ENCODE peak calls at places on chromosomes 5 and 9, in seven cellular contexts. One of them, this sample, is unnamed.

GRCh38 chr9:4985376-4986266 is 549 bp downstream of the JAK2 start:
- DNase-seq in endothelial cell: peak
- DNase-seq in activated CD8-positive, alpha-beta memory T cell treated with anti-CD3 and anti-CD28 coated beads for 4 hours: no peak
- DNase-seq in nephron progenitor cell: peak
- DNase-seq in effector memory CD8-positive, alpha-beta T cell: no peak
- DNase-seq in fibroblast of lung: peak
- DNase-seq in RWPE1: no peak
- DNase-seq in this sample: peak

GRCh38 chr5:31104775-31105174 is 88.7 kb upstream of the CDH6 start:
- DNase-seq in endothelial cell: no peak
- DNase-seq in activated CD8-positive, alpha-beta memory T cell treated with anti-CD3 and anti-CD28 coated beads for 4 hours: no peak
- DNase-seq in nephron progenitor cell: no peak
- DNase-seq in effector memory CD8-positive, alpha-beta T cell: no peak
- DNase-seq in fibroblast of lung: no peak
- DNase-seq in RWPE1: no peak
- DNase-seq in this sample: no peak

GRCh38 chr5:69050214-69050613 is 43.6 kb upstream of the SLC30A5 start:
- DNase-seq in endothelial cell: no peak
- DNase-seq in activated CD8-positive, alpha-beta memory T cell treated with anti-CD3 and anti-CD28 coated beads for 4 hours: no peak
- DNase-seq in nephron progenitor cell: no peak
- DNase-seq in effector memory CD8-positive, alpha-beta T cell: no peak
- DNase-seq in fibroblast of lung: no peak
- DNase-seq in RWPE1: no peak
- DNase-seq in this sample: no peak

GRCh38 chr9:121055642-121056143 is 5.6 kb upstream of the C5 start:
- DNase-seq in endothelial cell: peak
- DNase-seq in activated CD8-positive, alpha-beta memory T cell treated with anti-CD3 and anti-CD28 coated beads for 4 hours: no peak
- DNase-seq in nephron progenitor cell: peak
- DNase-seq in effector memory CD8-positive, alpha-beta T cell: no peak
- DNase-seq in fibroblast of lung: no peak
- DNase-seq in RWPE1: no peak
- DNase-seq in this sample: peak

GRCh38 chr9:124522121-124523098 is 15.2 kb upstream of the NR5A1 start:
- DNase-seq in endothelial cell: no peak
- DNase-seq in activated CD8-positive, alpha-beta memory T cell treated with anti-CD3 and anti-CD28 coated beads for 4 hours: no peak
- DNase-seq in nephron progenitor cell: no peak
- DNase-seq in effector memory CD8-positive, alpha-beta T cell: no peak
- DNase-seq in fibroblast of lung: no peak
- DNase-seq in RWPE1: no peak
- DNase-seq in this sample: no peak

GRCh38 chr9:12702160-12702758 is 9.1 kb downstream of the TYRP1 start:
- DNase-seq in endothelial cell: peak
- DNase-seq in activated CD8-positive, alpha-beta memory T cell treated with anti-CD3 and anti-CD28 coated beads for 4 hours: no peak
- DNase-seq in nephron progenitor cell: peak
- DNase-seq in effector memory CD8-positive, alpha-beta T cell: no peak
- DNase-seq in fibroblast of lung: peak
- DNase-seq in RWPE1: peak
- DNase-seq in this sample: peak

GRCh38 chr5:1772634-1773033 is 27.0 kb downstream of the MRPL36 start:
- DNase-seq in endothelial cell: no peak
- DNase-seq in activated CD8-positive, alpha-beta memory T cell treated with anti-CD3 and anti-CD28 coated beads for 4 hours: no peak
- DNase-seq in nephron progenitor cell: no peak
- DNase-seq in effector memory CD8-positive, alpha-beta T cell: no peak
- DNase-seq in fibroblast of lung: peak
- DNase-seq in RWPE1: peak
- DNase-seq in this sample: peak

GRCh38 chr5:1468629-1469527 is 23.6 kb upstream of the SLC6A3 start:
- DNase-seq in endothelial cell: no peak
- DNase-seq in activated CD8-positive, alpha-beta memory T cell treated with anti-CD3 and anti-CD28 coated beads for 4 hours: no peak
- DNase-seq in nephron progenitor cell: no peak
- DNase-seq in effector memory CD8-positive, alpha-beta T cell: no peak
- DNase-seq in fibroblast of lung: no peak
- DNase-seq in RWPE1: no peak
- DNase-seq in this sample: no peak

GRCh38 chr9:133605446-133605845 is 3.7 kb downstream of the FAM163B start:
- DNase-seq in endothelial cell: no peak
- DNase-seq in activated CD8-positive, alpha-beta memory T cell treated with anti-CD3 and anti-CD28 coated beads for 4 hours: no peak
- DNase-seq in nephron progenitor cell: no peak
- DNase-seq in effector memory CD8-positive, alpha-beta T cell: no peak
- DNase-seq in fibroblast of lung: no peak
- DNase-seq in RWPE1: no peak
- DNase-seq in this sample: no peak

GRCh38 chr5:35938518-35939227 is at the start of gene CAPSL:
- DNase-seq in endothelial cell: peak
- DNase-seq in activated CD8-positive, alpha-beta memory T cell treated with anti-CD3 and anti-CD28 coated beads for 4 hours: no peak
- DNase-seq in nephron progenitor cell: peak
- DNase-seq in effector memory CD8-positive, alpha-beta T cell: no peak
- DNase-seq in fibroblast of lung: peak
- DNase-seq in RWPE1: peak
- DNase-seq in this sample: peak

GRCh38 chr5:2579126-2579525 is 172.4 kb downstream of the IRX2 start:
- DNase-seq in endothelial cell: no peak
- DNase-seq in activated CD8-positive, alpha-beta memory T cell treated with anti-CD3 and anti-CD28 coated beads for 4 hours: no peak
- DNase-seq in nephron progenitor cell: no peak
- DNase-seq in effector memory CD8-positive, alpha-beta T cell: no peak
- DNase-seq in fibroblast of lung: no peak
- DNase-seq in RWPE1: no peak
- DNase-seq in this sample: no peak

GRCh38 chr5:1930501-1930879 is 47.8 kb upstream of the IRX4 start:
- DNase-seq in endothelial cell: peak
- DNase-seq in activated CD8-positive, alpha-beta memory T cell treated with anti-CD3 and anti-CD28 coated beads for 4 hours: no peak
- DNase-seq in nephron progenitor cell: no peak
- DNase-seq in effector memory CD8-positive, alpha-beta T cell: no peak
- DNase-seq in fibroblast of lung: no peak
- DNase-seq in RWPE1: peak
- DNase-seq in this sample: no peak

GRCh38 chr9:134635431-134636141 is 6.0 kb upstream of the COL5A1 start:
- DNase-seq in endothelial cell: no peak
- DNase-seq in activated CD8-positive, alpha-beta memory T cell treated with anti-CD3 and anti-CD28 coated beads for 4 hours: no peak
- DNase-seq in nephron progenitor cell: peak
- DNase-seq in effector memory CD8-positive, alpha-beta T cell: no peak
- DNase-seq in fibroblast of lung: no peak
- DNase-seq in RWPE1: no peak
- DNase-seq in this sample: no peak

GRCh38 chr5:160475864-160476438 is 54.3 kb downstream of the PTTG1 start:
- DNase-seq in endothelial cell: no peak
- DNase-seq in activated CD8-positive, alpha-beta memory T cell treated with anti-CD3 and anti-CD28 coated beads for 4 hours: no peak
- DNase-seq in nephron progenitor cell: no peak
- DNase-seq in effector memory CD8-positive, alpha-beta T cell: no peak
- DNase-seq in fibroblast of lung: no peak
- DNase-seq in RWPE1: no peak
- DNase-seq in this sample: no peak

GRCh38 chr5:40124367-40124766 is 555.3 kb upstream of the PTGER4 start:
- DNase-seq in endothelial cell: no peak
- DNase-seq in activated CD8-positive, alpha-beta memory T cell treated with anti-CD3 and anti-CD28 coated beads for 4 hours: no peak
- DNase-seq in nephron progenitor cell: no peak
- DNase-seq in effector memory CD8-positive, alpha-beta T cell: no peak
- DNase-seq in fibroblast of lung: no peak
- DNase-seq in RWPE1: no peak
- DNase-seq in this sample: no peak

GRCh38 chr9:12935714-12936113 is 160.9 kb downstream of the LURAP1L start:
- DNase-seq in endothelial cell: no peak
- DNase-seq in activated CD8-positive, alpha-beta memory T cell treated with anti-CD3 and anti-CD28 coated beads for 4 hours: no peak
- DNase-seq in nephron progenitor cell: no peak
- DNase-seq in effector memory CD8-positive, alpha-beta T cell: no peak
- DNase-seq in fibroblast of lung: peak
- DNase-seq in RWPE1: no peak
- DNase-seq in this sample: peak

GRCh38 chr9:112180387-112180881 is 5.3 kb upstream of the SUSD1 start:
- DNase-seq in endothelial cell: no peak
- DNase-seq in activated CD8-positive, alpha-beta memory T cell treated with anti-CD3 and anti-CD28 coated beads for 4 hours: peak
- DNase-seq in nephron progenitor cell: no peak
- DNase-seq in effector memory CD8-positive, alpha-beta T cell: peak
- DNase-seq in fibroblast of lung: peak
- DNase-seq in RWPE1: no peak
- DNase-seq in this sample: no peak

GRCh38 chr5:168782172-168782571 is 203.0 kb upstream of the PANK3 start:
- DNase-seq in endothelial cell: no peak
- DNase-seq in activated CD8-positive, alpha-beta memory T cell treated with anti-CD3 and anti-CD28 coated beads for 4 hours: no peak
- DNase-seq in nephron progenitor cell: no peak
- DNase-seq in effector memory CD8-positive, alpha-beta T cell: no peak
- DNase-seq in fibroblast of lung: no peak
- DNase-seq in RWPE1: no peak
- DNase-seq in this sample: no peak

GRCh38 chr5:3596261-3596825 is 711 bp downstream of the IRX1 start:
- DNase-seq in endothelial cell: no peak
- DNase-seq in activated CD8-positive, alpha-beta memory T cell treated with anti-CD3 and anti-CD28 coated beads for 4 hours: no peak
- DNase-seq in nephron progenitor cell: peak
- DNase-seq in effector memory CD8-positive, alpha-beta T cell: no peak
- DNase-seq in fibroblast of lung: peak
- DNase-seq in RWPE1: no peak
- DNase-seq in this sample: no peak

GRCh38 chr9:123678038-123678877 is 251.7 kb downstream of the DENND1A start:
- DNase-seq in endothelial cell: no peak
- DNase-seq in activated CD8-positive, alpha-beta memory T cell treated with anti-CD3 and anti-CD28 coated beads for 4 hours: no peak
- DNase-seq in nephron progenitor cell: no peak
- DNase-seq in effector memory CD8-positive, alpha-beta T cell: no peak
- DNase-seq in fibroblast of lung: peak
- DNase-seq in RWPE1: no peak
- DNase-seq in this sample: peak

GRCh38 chr9:92066131-92066530 is 49.1 kb downstream of the SPTLC1 start:
- DNase-seq in endothelial cell: no peak
- DNase-seq in activated CD8-positive, alpha-beta memory T cell treated with anti-CD3 and anti-CD28 coated beads for 4 hours: no peak
- DNase-seq in nephron progenitor cell: peak
- DNase-seq in effector memory CD8-positive, alpha-beta T cell: no peak
- DNase-seq in fibroblast of lung: no peak
- DNase-seq in RWPE1: no peak
- DNase-seq in this sample: peak

GRCh38 chr9:976805-977360 is 428 bp downstream of the DMRT3 start:
- DNase-seq in endothelial cell: peak
- DNase-seq in activated CD8-positive, alpha-beta memory T cell treated with anti-CD3 and anti-CD28 coated beads for 4 hours: no peak
- DNase-seq in nephron progenitor cell: peak
- DNase-seq in effector memory CD8-positive, alpha-beta T cell: no peak
- DNase-seq in fibroblast of lung: no peak
- DNase-seq in RWPE1: no peak
- DNase-seq in this sample: no peak

GRCh38 chr9:27367175-27367798 is 70.3 kb upstream of the EQTN start:
- DNase-seq in endothelial cell: no peak
- DNase-seq in activated CD8-positive, alpha-beta memory T cell treated with anti-CD3 and anti-CD28 coated beads for 4 hours: no peak
- DNase-seq in nephron progenitor cell: no peak
- DNase-seq in effector memory CD8-positive, alpha-beta T cell: no peak
- DNase-seq in fibroblast of lung: no peak
- DNase-seq in RWPE1: no peak
- DNase-seq in this sample: peak

GRCh38 chr9:91949293-91949945 is 609 bp downstream of the ROR2 start:
- DNase-seq in endothelial cell: no peak
- DNase-seq in activated CD8-positive, alpha-beta memory T cell treated with anti-CD3 and anti-CD28 coated beads for 4 hours: no peak
- DNase-seq in nephron progenitor cell: peak
- DNase-seq in effector memory CD8-positive, alpha-beta T cell: no peak
- DNase-seq in fibroblast of lung: no peak
- DNase-seq in RWPE1: no peak
- DNase-seq in this sample: peak

GRCh38 chr5:119417891-119418781 is 34.2 kb upstream of the HSD17B4 start:
- DNase-seq in endothelial cell: no peak
- DNase-seq in activated CD8-positive, alpha-beta memory T cell treated with anti-CD3 and anti-CD28 coated beads for 4 hours: no peak
- DNase-seq in nephron progenitor cell: no peak
- DNase-seq in effector memory CD8-positive, alpha-beta T cell: no peak
- DNase-seq in fibroblast of lung: peak
- DNase-seq in RWPE1: no peak
- DNase-seq in this sample: peak

GRCh38 chr9:127980056-127980705 is 608 bp downstream of the EEIG1 start:
- DNase-seq in endothelial cell: peak
- DNase-seq in activated CD8-positive, alpha-beta memory T cell treated with anti-CD3 and anti-CD28 coated beads for 4 hours: no peak
- DNase-seq in nephron progenitor cell: peak
- DNase-seq in effector memory CD8-positive, alpha-beta T cell: peak
- DNase-seq in fibroblast of lung: no peak
- DNase-seq in RWPE1: no peak
- DNase-seq in this sample: peak

GRCh38 chr5:169742773-169743296 is 105.8 kb downstream of the DOCK2 start:
- DNase-seq in endothelial cell: no peak
- DNase-seq in activated CD8-positive, alpha-beta memory T cell treated with anti-CD3 and anti-CD28 coated beads for 4 hours: no peak
- DNase-seq in nephron progenitor cell: no peak
- DNase-seq in effector memory CD8-positive, alpha-beta T cell: no peak
- DNase-seq in fibroblast of lung: peak
- DNase-seq in RWPE1: no peak
- DNase-seq in this sample: peak

GRCh38 chr5:79695501-79695900 is 5.9 kb downstream of the CMYA5 start:
- DNase-seq in endothelial cell: no peak
- DNase-seq in activated CD8-positive, alpha-beta memory T cell treated with anti-CD3 and anti-CD28 coated beads for 4 hours: no peak
- DNase-seq in nephron progenitor cell: no peak
- DNase-seq in effector memory CD8-positive, alpha-beta T cell: no peak
- DNase-seq in fibroblast of lung: no peak
- DNase-seq in RWPE1: no peak
- DNase-seq in this sample: no peak

GRCh38 chr5:8188874-8189588 is 320.1 kb downstream of the MTRR start:
- DNase-seq in endothelial cell: no peak
- DNase-seq in activated CD8-positive, alpha-beta memory T cell treated with anti-CD3 and anti-CD28 coated beads for 4 hours: no peak
- DNase-seq in nephron progenitor cell: no peak
- DNase-seq in effector memory CD8-positive, alpha-beta T cell: no peak
- DNase-seq in fibroblast of lung: no peak
- DNase-seq in RWPE1: no peak
- DNase-seq in this sample: no peak

GRCh38 chr9:81759680-81760215 is 70.4 kb upstream of the TLE1 start:
- DNase-seq in endothelial cell: no peak
- DNase-seq in activated CD8-positive, alpha-beta memory T cell treated with anti-CD3 and anti-CD28 coated beads for 4 hours: no peak
- DNase-seq in nephron progenitor cell: no peak
- DNase-seq in effector memory CD8-positive, alpha-beta T cell: no peak
- DNase-seq in fibroblast of lung: peak
- DNase-seq in RWPE1: peak
- DNase-seq in this sample: peak

GRCh38 chr9:132670816-132671371 is 630 bp downstream of the GTF3C4 start:
- DNase-seq in endothelial cell: peak
- DNase-seq in activated CD8-positive, alpha-beta memory T cell treated with anti-CD3 and anti-CD28 coated beads for 4 hours: peak
- DNase-seq in nephron progenitor cell: peak
- DNase-seq in effector memory CD8-positive, alpha-beta T cell: peak
- DNase-seq in fibroblast of lung: no peak
- DNase-seq in RWPE1: peak
- DNase-seq in this sample: peak

GRCh38 chr9:105070176-105070575 is 142.2 kb upstream of the ABCA1 start:
- DNase-seq in endothelial cell: no peak
- DNase-seq in activated CD8-positive, alpha-beta memory T cell treated with anti-CD3 and anti-CD28 coated beads for 4 hours: no peak
- DNase-seq in nephron progenitor cell: no peak
- DNase-seq in effector memory CD8-positive, alpha-beta T cell: no peak
- DNase-seq in fibroblast of lung: peak
- DNase-seq in RWPE1: no peak
- DNase-seq in this sample: no peak

GRCh38 chr9:16133556-16134227 is 580.8 kb downstream of the CCDC171 start:
- DNase-seq in endothelial cell: peak
- DNase-seq in activated CD8-positive, alpha-beta memory T cell treated with anti-CD3 and anti-CD28 coated beads for 4 hours: no peak
- DNase-seq in nephron progenitor cell: peak
- DNase-seq in effector memory CD8-positive, alpha-beta T cell: no peak
- DNase-seq in fibroblast of lung: peak
- DNase-seq in RWPE1: peak
- DNase-seq in this sample: peak